ENCODE peak calls at places on chromosomes 1 and 21, in four cellular contexts. E is breast epithelium, H is left ventricle myocardium inferior, G is cardiac muscle cell. B is an unnamed sample.
A peak's percentile ranks its signal among the peaks of the same experiment; 100 is the strongest.

GRCh38 chr1:9984253-9984652 is 12.8 kb upstream of the RBP7 start:
- DNase-seq in E (no peak), H (no peak), G (no peak), B (no peak)

GRCh38 chr1:158007949-158008386 is 14.5 kb downstream of the KIRREL1 start:
- DNase-seq in E (no peak), H (no peak), G (no peak), B (no peak)

GRCh38 chr1:153400244-153400643 is 9.4 kb upstream of the S100A8 start:
- DNase-seq in E (no peak), H (no peak), G (peak; percentile 6), B (no peak)

GRCh38 chr1:223177681-223178080 is 34.6 kb upstream of the TLR5 start:
- DNase-seq in E (peak; percentile 52), H (no peak), G (no peak), B (no peak)

GRCh38 chr21:42790520-42790919 is 88.8 kb downstream of the WDR4 start:
- DNase-seq in E (no peak), H (no peak), G (no peak), B (no peak)

GRCh38 chr1:14363191-14363590 is 235.3 kb upstream of the KAZN start:
- DNase-seq in E (no peak), H (no peak), G (no peak), B (no peak)

GRCh38 chr1:165853528-165854075 is 26.2 kb downstream of the UCK2 start:
- DNase-seq in E (no peak), H (no peak), G (no peak), B (no peak)

GRCh38 chr21:46394819-46395152 is 63.9 kb upstream of the DIP2A start:
- DNase-seq in E (no peak), H (no peak), G (no peak), B (no peak)

GRCh38 chr1:186304982-186305949 is 69.8 kb downstream of the TPR start:
- DNase-seq in E (no peak), H (no peak), G (peak; percentile 40), B (no peak)

GRCh38 chr1:114696810-114697209 is 1.5 kb upstream of the AMPD1 start:
- DNase-seq in E (no peak), H (no peak), G (no peak), B (no peak)

GRCh38 chr21:34857874-34858273 is 189.1 kb downstream of the CLIC6 start:
- DNase-seq in E (no peak), H (no peak), G (no peak), B (no peak)

GRCh38 chr21:45975017-45975595 is 6.5 kb upstream of the COL6A1 start:
- DNase-seq in E (no peak), H (peak; percentile 77), G (peak; percentile 57), B (no peak)

DNA sequence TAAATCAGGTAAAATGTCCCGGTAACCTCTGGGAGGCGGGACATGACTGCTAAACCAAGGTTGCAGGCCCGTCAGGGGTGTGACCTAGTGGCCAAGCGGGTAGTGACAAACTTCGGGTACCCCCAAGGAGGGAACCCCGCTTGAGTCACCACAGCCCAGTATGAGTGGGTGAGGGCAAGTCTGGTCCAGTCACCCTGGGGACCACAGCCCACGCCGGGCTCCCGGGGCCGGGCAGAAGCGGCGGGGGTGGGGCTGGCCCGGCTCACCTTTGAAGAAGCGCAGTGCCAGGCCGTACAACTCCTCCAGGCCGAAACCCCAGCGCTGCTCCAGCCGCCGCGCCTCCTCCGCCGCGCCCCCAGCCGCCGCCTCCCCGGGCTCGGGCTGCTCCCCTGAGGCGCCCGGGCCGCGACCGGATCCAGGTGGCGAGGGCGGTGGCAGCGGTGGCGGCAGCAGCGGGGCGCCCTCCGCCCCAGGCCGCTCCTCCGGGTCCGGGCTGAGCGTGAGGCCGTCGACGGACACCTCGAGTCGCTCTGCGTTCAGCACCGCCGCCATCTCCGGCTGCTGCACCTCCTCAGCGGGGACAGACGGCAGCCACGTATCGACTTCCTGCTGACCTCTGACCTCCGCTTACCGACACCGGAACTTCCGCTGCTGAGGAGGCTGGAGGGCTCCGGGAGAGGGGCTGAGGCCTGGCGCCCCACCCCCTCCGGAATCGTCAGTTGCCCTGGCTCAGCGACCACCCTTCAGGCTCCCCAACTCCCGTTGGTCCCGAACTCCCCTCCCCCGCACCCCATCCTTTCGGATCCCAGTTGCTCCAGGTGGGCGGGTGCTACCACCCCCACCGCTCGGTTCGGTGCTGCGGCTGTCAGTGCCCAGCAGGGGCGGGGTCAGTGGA is at the start of gene ACBD3:
- DNase-seq in E (peak; percentile 82), H (peak; percentile 88), G (peak; percentile 89), B (peak; percentile 65)
- TF ChIP-seq CTCF in E (no peak), H (peak; percentile 42), G (no peak), B (peak; percentile 12)

GRCh38 chr1:109786107-109786470 is 22.4 kb upstream of the EPS8L3 start:
- DNase-seq in E (no peak), H (peak; percentile 7), G (no peak), B (no peak)

GRCh38 chr1:109783436-109783835 is 19.7 kb upstream of the EPS8L3 start:
- DNase-seq in E (peak; percentile 67), H (peak; percentile 11), G (peak; percentile 78), B (no peak)

GRCh38 chr1:109782927-109783326 is 19.2 kb upstream of the EPS8L3 start:
- DNase-seq in E (no peak), H (no peak), G (no peak), B (no peak)

GRCh38 chr1:109785446-109786106 is 21.9 kb upstream of the EPS8L3 start:
- DNase-seq in E (no peak), H (peak; percentile 6), G (no peak), B (no peak)

DNA sequence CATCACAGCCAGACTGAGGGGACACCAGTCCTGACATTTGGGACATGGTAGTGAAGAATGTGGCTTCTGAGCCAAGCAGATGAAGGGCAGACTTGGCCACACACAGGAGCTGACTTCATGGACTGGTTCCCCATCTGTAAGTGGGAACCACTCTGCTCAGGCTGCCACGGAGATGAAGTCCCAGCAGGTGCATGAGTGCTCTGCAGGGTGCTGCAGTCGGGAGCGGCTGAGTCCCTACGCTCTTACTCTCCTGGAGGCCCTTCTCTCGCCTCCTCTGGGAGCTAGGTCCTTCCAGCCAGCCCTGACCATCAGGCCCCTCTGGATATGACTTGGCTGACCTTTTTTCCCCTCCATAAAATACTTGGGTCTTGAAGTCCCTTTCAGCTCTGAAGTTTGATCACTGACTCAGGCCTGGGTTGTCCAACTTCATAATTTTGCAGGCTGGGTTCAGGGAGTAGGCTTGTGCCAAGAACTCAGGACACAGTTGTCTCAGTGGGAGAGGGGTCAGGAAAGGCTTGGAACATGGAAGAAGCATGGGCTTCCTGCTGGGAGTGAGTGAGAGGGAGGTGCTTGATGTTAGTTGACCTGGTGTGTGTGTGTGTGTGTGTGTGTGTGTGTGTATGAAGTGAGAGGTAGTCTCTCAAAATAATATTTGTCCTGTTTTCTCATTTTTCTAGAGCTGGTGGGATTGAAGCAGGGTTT is 21.0 kb upstream of the EPS8L3 start:
- DNase-seq in E (no peak), H (peak; percentile 7), G (no peak), B (no peak)
- TF ChIP-seq CTCF in E (no peak), H (no peak), G (no peak), B (no peak)

DNA sequence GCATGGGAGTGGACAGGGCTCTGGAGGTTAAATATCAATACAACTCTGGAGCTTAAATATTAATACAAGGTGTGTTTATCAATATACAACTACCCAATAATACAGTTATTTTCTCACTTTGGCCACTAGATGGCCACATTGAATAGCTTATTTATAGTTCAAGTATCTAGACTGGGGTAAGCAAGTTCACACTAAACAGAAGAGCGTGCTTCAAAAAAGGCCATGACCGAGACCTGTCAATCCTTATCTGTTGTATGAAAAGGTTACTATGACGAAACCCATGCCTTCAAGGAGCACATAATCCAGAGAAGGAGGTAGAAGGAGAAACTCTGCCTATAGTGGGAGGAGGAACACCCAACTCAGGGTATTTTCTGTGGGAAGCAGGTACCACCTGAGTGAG is 29.1 kb downstream of the CHML start:
- DNase-seq in E (no peak), H (no peak), G (peak; percentile 75), B (peak; percentile 37)
- TF ChIP-seq CTCF in E (peak; percentile 71), H (peak; percentile 75), G (peak; percentile 55), B (peak; percentile 55)

GRCh38 chr1:202800742-202801141 is 7.5 kb downstream of the KDM5B start:
- DNase-seq in E (no peak), H (no peak), G (no peak), B (no peak)

GRCh38 chr1:202802998-202803932 is 5.0 kb downstream of the KDM5B start:
- DNase-seq in E (no peak), H (no peak), G (peak; percentile 69), B (no peak)

GRCh38 chr1:202801169-202801568 is 7.1 kb downstream of the KDM5B start:
- DNase-seq in E (no peak), H (no peak), G (no peak), B (no peak)

GRCh38 chr1:202798792-202799331 is 9.4 kb downstream of the KDM5B start:
- DNase-seq in E (no peak), H (no peak), G (no peak), B (no peak)

GRCh38 chr1:202802034-202802433 is 6.2 kb downstream of the KDM5B start:
- DNase-seq in E (no peak), H (no peak), G (no peak), B (no peak)
- TF ChIP-seq CTCF in E (no peak), H (no peak), G (no peak), B (no peak)

GRCh38 chr1:30697977-30698376 is 25.4 kb downstream of the MATN1 start:
- DNase-seq in E (no peak), H (no peak), G (peak; percentile 42), B (no peak)
- TF ChIP-seq CTCF in E (no peak), H (no peak), G (no peak), B (peak; percentile 10)

GRCh38 chr1:5640845-5641244 is 351.4 kb downstream of the NPHP4 start:
- DNase-seq in E (no peak), H (no peak), G (no peak), B (no peak)
- TF ChIP-seq CTCF in E (no peak), H (peak; percentile 13), G (no peak), B (no peak)

DNA sequence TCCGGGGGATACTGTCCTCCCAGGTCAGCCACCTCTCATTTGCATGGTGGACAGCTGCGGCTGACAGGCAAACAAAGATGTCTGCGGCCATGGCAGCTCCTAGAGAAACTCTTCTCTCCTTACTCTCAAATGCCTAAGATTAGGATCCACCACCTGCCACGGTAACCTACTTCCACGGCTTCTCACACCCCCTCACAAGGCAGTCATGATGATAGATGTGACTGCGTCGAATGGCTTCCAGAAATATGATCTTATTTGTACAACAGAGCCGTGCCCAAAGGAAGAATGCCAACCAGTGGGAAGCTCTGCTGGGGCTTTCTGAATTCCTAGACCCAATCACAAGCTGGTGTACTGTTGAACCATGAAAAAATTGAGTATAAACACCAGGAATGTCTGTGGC is 73.4 kb downstream of the BACE2 start:
- DNase-seq in E (no peak), H (no peak), G (no peak), B (no peak)
- TF ChIP-seq CTCF in E (no peak), H (no peak), G (no peak), B (no peak)

DNA sequence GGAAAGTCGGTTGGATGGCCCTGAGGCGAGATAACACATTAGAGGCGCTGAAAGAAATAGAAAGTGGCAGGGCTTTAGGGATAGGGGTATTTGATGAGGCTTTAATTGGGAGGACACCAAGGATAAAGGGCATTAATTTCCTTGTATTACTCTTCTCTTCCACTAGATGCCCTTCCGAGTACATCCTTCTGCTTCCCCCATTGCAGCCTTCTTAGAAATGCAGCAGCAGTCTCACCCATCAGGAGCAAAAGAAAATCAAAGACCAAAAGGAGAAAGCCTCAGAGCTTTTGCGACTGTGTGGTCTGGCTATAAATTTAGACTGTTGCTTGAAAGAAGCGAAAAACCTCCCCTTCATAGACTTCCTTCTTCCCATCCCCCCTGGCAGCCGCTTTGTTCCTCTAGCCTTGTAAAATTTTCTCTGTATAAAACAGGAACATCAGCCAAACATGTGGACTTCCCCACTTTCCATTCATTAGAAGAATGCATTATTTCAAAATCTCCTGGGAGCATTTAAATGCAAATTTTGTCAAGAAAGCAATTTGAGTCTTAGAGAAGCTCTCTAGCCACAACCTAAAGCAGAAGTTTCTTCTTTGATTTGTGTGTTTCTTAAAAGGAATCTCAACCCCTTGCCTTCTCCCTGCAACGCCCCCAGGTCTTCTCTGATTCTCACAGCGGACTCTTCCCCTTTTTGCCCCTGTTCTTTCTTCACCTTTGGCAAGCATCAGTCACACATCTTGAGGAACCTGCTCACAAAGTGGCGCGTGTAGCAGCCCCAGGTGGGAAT is 76.6 kb downstream of the NDUFS5 start:
- DNase-seq in E (peak; percentile 48), H (no peak), G (peak; percentile 86), B (peak; percentile 75)
- TF ChIP-seq CTCF in E (peak; percentile 87), H (peak; percentile 80), G (peak; percentile 63), B (peak; percentile 77)